ENCODE peak calls at places on chromosome 20, in ten cellular contexts. E is breast epithelium, Y is esophagus muscularis mucosa, R is transverse colon, K is H1, Q is stomach, V is HepG2, I is HCT116, T is spleen, J is suprapubic skin. O is an unnamed sample. For H3K4me1, the result is how much of the 10 kb centered on the place peaks cover.

GRCh38 chr20:19008497-19008896 is 194.9 kb downstream of the SCP2D1 start:
- DNase-seq in V (no peak), Y (no peak), T (no peak), E (no peak), Q (no peak), R (no peak), J (no peak), K (no peak), I (no peak), O (no peak)

GRCh38 chr20:25281541-25281991 is 33.7 kb downstream of the PYGB start:
- DNase-seq in E (peak), J (peak), V (no peak), K (no peak), I (no peak), Y (no peak), Q (peak), T (peak), R (peak), O (peak)

GRCh38 chr20:64247970-64248841 is 7.3 kb upstream of the PCMTD2 start:
- DNase-seq in V (no peak), J (peak), E (peak), T (peak), Y (no peak), R (no peak), K (no peak), I (no peak), Q (peak), O (no peak)

GRCh38 chr20:4962257-4962855 is 39.0 kb downstream of the SLC23A2 start:
- DNase-seq in R (no peak), V (no peak), Q (no peak), Y (no peak), J (no peak), T (peak), I (no peak), K (no peak), E (no peak), O (no peak)

GRCh38 chr20:46151936-46152335 is 33.8 kb downstream of the CD40 start:
- DNase-seq in E (no peak), R (no peak), K (no peak), J (no peak), V (peak), T (peak), Y (no peak), I (no peak), Q (no peak), O (no peak)

GRCh38 chr20:32114305-32114960 is 4.9 kb downstream of the TM9SF4 start:
- DNase-seq in I (no peak), T (no peak), E (no peak), R (no peak), J (no peak), Y (no peak), V (no peak), Q (no peak), K (no peak), O (no peak)

GRCh38 chr20:56328861-56329260 is 29.9 kb upstream of the FAM210B start:
- DNase-seq in V (peak), I (no peak), K (no peak), Q (no peak), E (no peak), R (no peak), T (no peak), Y (no peak), J (no peak), O (no peak)

GRCh38 chr20:43388267-43389081 is 69.2 kb upstream of the SRSF6 start:
- DNase-seq in V (no peak), R (no peak), Y (peak), T (no peak), K (no peak), I (no peak), E (no peak), J (no peak), Q (no peak), O (peak)

GRCh38 chr20:35630636-35631035 is 15.0 kb downstream of the SPAG4 start:
- DNase-seq in K (no peak), R (no peak), Y (no peak), E (no peak), V (no peak), Q (no peak), T (no peak), I (no peak), J (no peak), O (peak)

GRCh38 chr20:8865636-8866035 is 203.3 kb upstream of the PLCB4 start:
- DNase-seq in J (no peak), I (no peak), T (no peak), R (no peak), Q (no peak), V (no peak), E (no peak), Y (no peak), K (no peak), O (no peak)

GRCh38 chr20:571754-572331 is 28.3 kb upstream of the CSNK2A1 start:
- DNase-seq in V (no peak), Y (no peak), I (no peak), R (peak), K (no peak), Q (peak), T (no peak), E (peak), J (peak), O (peak)

GRCh38 chr20:3235661-3236324 is 3.2 kb downstream of the SLC4A11 start:
- DNase-seq in V (no peak), K (no peak), J (no peak), I (no peak), R (no peak), Y (no peak), E (no peak), Q (no peak), T (no peak), O (no peak)

GRCh38 chr20:32635764-32636163 is 38.0 kb downstream of the C20orf203 start:
- DNase-seq in I (no peak), Q (no peak), Y (no peak), E (no peak), R (no peak), V (no peak), J (no peak), T (no peak), K (no peak), O (no peak)

GRCh38 chr20:47201074-47201730 is 155.3 kb downstream of the ZMYND8 start:
- DNase-seq in Q (no peak), T (peak), I (peak), K (no peak), Y (no peak), J (no peak), E (no peak), R (no peak), V (peak), O (no peak)

GRCh38 chr20:63312690-63313348 is 19.8 kb downstream of the COL20A1 start:
- DNase-seq in I (no peak), Q (no peak), J (no peak), T (peak), K (no peak), R (no peak), V (no peak), Y (no peak), E (no peak), O (no peak)

GRCh38 chr20:2528671-2529070 is 7.7 kb upstream of the TMC2 start:
- DNase-seq in Y (no peak), R (no peak), I (no peak), T (no peak), E (no peak), J (no peak), Q (no peak), V (no peak), K (no peak), O (no peak)

GRCh38 chr20:9590189-9590588 is 75.8 kb downstream of the LAMP5 start:
- DNase-seq in T (no peak), Y (no peak), I (no peak), V (no peak), K (no peak), J (no peak), R (no peak), E (no peak), Q (peak), O (no peak)

GRCh38 chr20:8267009-8267408 is 134.9 kb downstream of the PLCB1 start:
- DNase-seq in I (no peak), V (no peak), Y (no peak), J (no peak), Q (no peak), T (no peak), R (no peak), E (no peak), K (no peak), O (no peak)

GRCh38 chr20:12305555-12305954 is 387.9 kb downstream of the BTBD3 start:
- DNase-seq in J (no peak), Y (no peak), T (no peak), V (no peak), I (no peak), E (no peak), R (no peak), K (no peak), Q (no peak), O (no peak)

GRCh38 chr20:8461186-8461585 is 329.1 kb downstream of the PLCB1 start:
- DNase-seq in J (no peak), E (no peak), Y (no peak), K (no peak), R (no peak), I (no peak), V (no peak), Q (no peak), T (no peak), O (no peak)

GRCh38 chr20:32536861-32537656 is 48.1 kb downstream of the NOL4L start:
- DNase-seq in T (peak), J (no peak), I (no peak), R (peak), K (no peak), Q (peak), V (no peak), E (no peak), Y (no peak), O (no peak)

GRCh38 chr20:47964174-47964573 is 178.9 kb upstream of the SULF2 start:
- DNase-seq in Y (no peak), K (no peak), Q (no peak), J (no peak), R (no peak), V (no peak), I (no peak), T (no peak), E (no peak), O (no peak)

GRCh38 chr20:57669626-57670025 is 40.2 kb downstream of the PMEPA1 start:
- DNase-seq in K (no peak), V (no peak), T (no peak), R (no peak), J (no peak), E (no peak), Y (no peak), I (no peak), Q (no peak), O (no peak)
- H3K4me1 ChIP-seq in K (under half), V (under half), T (under half), R (under half), J (under half), E (under half), Y (half or more), I (under half), Q (under half), O (under half)

GRCh38 chr20:53926428-53927028 is 143.9 kb downstream of the BCAS1 start:
- DNase-seq in R (peak), I (no peak), K (no peak), Y (no peak), J (peak), Q (peak), V (peak), T (no peak), E (no peak), O (no peak)
- TF ChIP-seq POLR2AphosphoS5 in R (peak), I (no peak), K (no peak), Y (peak), J (no peak), Q (no peak), V (no peak), T (no peak), E (peak), O (no peak)

DNA sequence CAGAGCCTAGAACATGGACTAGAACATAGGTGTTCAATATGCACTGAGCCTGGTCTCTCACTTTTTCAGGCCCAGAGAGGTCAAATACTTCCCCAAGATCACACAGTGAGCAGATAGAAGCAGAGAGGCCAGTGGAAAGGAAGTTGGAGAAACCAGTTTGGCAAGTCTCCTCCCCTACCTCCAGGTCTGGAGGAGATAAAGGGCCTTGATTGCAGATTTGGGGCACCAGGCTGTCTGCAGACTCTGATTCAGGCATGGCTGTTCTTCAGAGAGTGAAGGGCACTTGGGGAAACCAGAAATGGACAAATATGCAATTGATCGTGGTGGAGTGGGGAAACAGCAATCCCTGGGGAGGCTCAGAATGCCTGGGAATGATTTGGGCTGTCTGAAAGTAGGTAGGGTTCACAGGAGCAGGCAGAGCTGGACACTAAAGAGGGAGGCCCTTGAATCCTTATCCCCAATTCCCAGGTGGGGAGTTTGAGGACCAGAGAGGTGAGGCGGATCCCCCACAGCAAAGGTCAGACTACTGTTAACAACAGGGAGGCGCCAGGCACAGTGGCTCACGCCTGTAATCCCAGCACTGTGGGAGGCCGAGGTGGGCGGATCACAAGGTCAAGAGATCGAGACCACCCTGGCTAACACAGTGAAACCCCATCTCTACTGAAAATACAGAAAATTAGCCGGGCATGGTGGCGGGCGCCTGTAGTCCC is 2.3 kb downstream of the PEDS1 start:
- DNase-seq in J (no peak), Y (no peak), E (no peak), V (no peak), K (no peak), Q (peak), I (no peak), T (no peak), R (peak), O (no peak)
- TF ChIP-seq POLR2A in J (no peak), Y (no peak), E (no peak), V (no peak), K (no peak), Q (no peak), I (no peak), T (no peak), R (no peak), O (no peak)

GRCh38 chr20:36997121-36997520 is 45.6 kb upstream of the SAMHD1 start:
- DNase-seq in I (no peak), J (no peak), R (no peak), Y (no peak), K (no peak), T (no peak), Q (no peak), V (no peak), E (no peak), O (no peak)
- H3K4me1 ChIP-seq in I (under half), J (under half), R (under half), Y (under half), K (under half), T (under half), Q (under half), V (under half), E (under half), O (under half)

DNA sequence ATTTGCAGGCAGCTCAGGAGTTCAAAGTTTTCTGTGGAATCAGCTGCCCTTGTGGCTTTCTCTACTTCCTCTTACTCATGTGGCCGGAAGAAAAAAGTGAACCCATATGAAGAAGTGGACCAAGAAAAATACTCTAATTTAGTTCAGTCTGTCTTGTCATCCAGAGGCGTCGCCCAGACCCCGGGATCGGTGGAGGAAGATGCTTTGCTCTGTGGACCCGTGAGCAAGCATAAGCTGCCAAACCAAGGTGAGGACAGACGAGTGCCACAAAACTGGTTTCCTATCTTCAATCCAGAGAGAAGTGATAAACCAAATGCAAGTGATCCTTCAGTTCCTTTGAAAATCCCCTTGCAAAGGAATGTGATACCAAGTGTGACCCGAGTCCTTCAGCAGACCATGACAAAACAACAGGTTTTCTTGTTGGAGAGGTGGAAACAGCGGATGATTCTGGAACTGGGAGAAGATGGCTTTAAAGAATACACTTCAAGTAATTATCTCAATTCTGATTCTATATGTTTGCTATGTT is 1.1 kb downstream of the MGME1 start:
- DNase-seq in T (peak), V (peak), J (no peak), Q (no peak), Y (no peak), I (no peak), R (peak), E (no peak), K (no peak), O (no peak)
- TF ChIP-seq POLR2AphosphoS5 in T (peak), V (peak), J (no peak), Q (no peak), Y (no peak), I (no peak), R (peak), E (no peak), K (peak), O (no peak)

GRCh38 chr20:62232194-62232593 is 6.1 kb upstream of the OSBPL2 start:
- DNase-seq in E (peak), Y (no peak), T (no peak), K (no peak), V (no peak), R (no peak), J (no peak), I (no peak), Q (peak), O (no peak)
- TF ChIP-seq POLR2A in E (no peak), Y (no peak), T (no peak), K (no peak), V (no peak), R (no peak), J (no peak), I (no peak), Q (no peak), O (no peak)

GRCh38 chr20:44586289-44586911 is 4.0 kb downstream of the PKIG start:
- DNase-seq in Y (no peak), T (peak), R (peak), E (no peak), Q (no peak), J (no peak), V (no peak), K (no peak), I (no peak), O (no peak)
- H3K4me1 ChIP-seq in Y (half or more), T (half or more), R (under half), E (under half), Q (under half), J (under half), V (under half), K (under half), I (under half), O (half or more)

GRCh38 chr20:23223908-23224307 is 126.7 kb upstream of the NXT1 start:
- DNase-seq in I (no peak), E (no peak), R (no peak), V (no peak), J (no peak), Q (no peak), T (no peak), Y (peak), K (no peak), O (no peak)

GRCh38 chr20:23226612-23227265 is 123.9 kb upstream of the NXT1 start:
- DNase-seq in V (no peak), E (no peak), Q (no peak), Y (peak), J (no peak), R (no peak), T (no peak), I (no peak), K (no peak), O (no peak)

GRCh38 chr20:23225407-23226060 is 125.1 kb upstream of the NXT1 start:
- DNase-seq in Q (peak), V (no peak), K (no peak), I (no peak), R (peak), Y (peak), T (no peak), J (peak), E (no peak), O (peak)

GRCh38 chr20:23224806-23225205 is 125.8 kb upstream of the NXT1 start:
- DNase-seq in E (no peak), Y (peak), J (no peak), I (no peak), R (no peak), V (no peak), K (no peak), Q (no peak), T (no peak), O (no peak)

DNA sequence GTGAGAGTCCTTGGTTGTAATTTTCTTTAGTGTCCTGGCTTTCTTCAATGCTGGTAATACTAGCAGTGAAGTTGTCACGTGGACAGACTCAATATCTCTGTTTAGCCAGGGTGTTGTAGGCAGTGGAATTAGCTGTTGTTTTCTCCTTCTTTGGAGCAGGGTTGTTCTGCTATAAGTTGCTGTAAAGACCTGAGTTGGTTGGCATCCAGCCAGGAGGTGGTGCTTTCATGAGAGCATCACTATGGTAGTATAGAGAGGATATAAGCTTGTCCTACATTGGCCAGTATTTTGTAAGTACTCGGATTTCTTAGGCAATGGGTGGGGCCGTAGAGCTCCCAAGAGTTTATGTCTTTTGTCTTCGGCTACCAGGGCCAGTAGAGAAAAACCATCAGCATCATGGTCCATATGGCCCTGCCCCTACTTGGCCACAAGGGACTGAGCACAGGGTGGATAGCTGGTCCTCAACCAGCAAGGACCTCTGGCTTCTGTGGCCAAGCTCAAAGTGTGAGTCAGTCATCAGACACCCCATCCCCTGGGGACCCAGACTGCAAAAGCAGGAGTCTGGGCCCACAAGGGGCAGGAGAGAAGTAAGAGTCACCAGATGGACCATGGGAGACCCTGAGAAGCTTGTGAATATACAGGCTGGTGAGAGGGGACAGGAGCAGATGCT is 127.9 kb upstream of the NXT1 start:
- DNase-seq in Y (peak), J (no peak), I (no peak), V (no peak), T (no peak), R (no peak), E (no peak), K (no peak), Q (no peak), O (no peak)
- TF ChIP-seq POLR2AphosphoS5 in Y (no peak), J (no peak), I (no peak), V (no peak), T (no peak), R (no peak), E (no peak), K (no peak), Q (no peak), O (no peak)

GRCh38 chr20:16729565-16730460 is at the start of gene SNRPB2:
- DNase-seq in K (peak), I (peak), T (peak), J (peak), R (peak), Q (peak), E (peak), V (peak), Y (peak), O (peak)
- TF ChIP-seq POLR2A in K (peak), I (peak), T (peak), J (peak), R (peak), Q (peak), E (peak), V (peak), Y (no peak), O (peak)

DNA sequence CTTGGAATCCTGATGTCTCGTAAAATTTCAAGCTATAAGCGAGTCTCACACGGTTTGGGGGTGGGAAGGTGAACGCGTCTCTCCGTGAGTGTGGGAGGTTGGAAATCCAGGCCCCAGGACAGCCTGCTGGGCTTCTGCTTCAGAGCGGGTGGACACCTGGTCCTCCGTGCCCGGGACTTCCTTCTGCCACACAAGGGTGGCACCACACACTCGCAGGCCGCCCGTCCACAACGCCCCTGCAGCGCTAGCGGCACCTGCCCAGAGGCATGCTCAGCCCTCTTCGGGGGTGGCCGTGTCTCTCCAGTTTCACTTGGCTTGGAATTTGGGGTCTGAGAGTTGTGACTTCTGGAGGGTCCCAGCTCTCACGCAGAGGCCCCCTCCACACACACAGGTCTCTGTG is 151.9 kb downstream of the PHACTR3 start:
- DNase-seq in R (no peak), J (no peak), T (no peak), Y (no peak), K (no peak), Q (no peak), V (no peak), I (no peak), E (no peak), O (no peak)
- H3K4me1 ChIP-seq in R (under half), J (under half), T (under half), Y (under half), K (under half), Q (under half), V (under half), I (under half), E (under half), O (under half)

O was measured in sigmoid colon.